ENCODE peak calls at places on chromosomes 16 and 17, in four cellular contexts. T is T-helper 2 cell, X is GM12891, R is cardiac muscle cell. Y is an unnamed sample.
A peak's percentile ranks its signal among the peaks of the same experiment; 100 is the strongest.

GRCh38 chr16:85334718-85335583 is 222.7 kb upstream of the CIBAR2 start:
- DNase-seq in X (no peak), T (no peak), R (peak; percentile 66), Y (no peak)

GRCh38 chr17:12431188-12431587 is 234.5 kb upstream of the MYOCD start:
- DNase-seq in R (no peak), X (no peak), T (no peak), Y (no peak)

GRCh38 chr16:81688182-81688581 is 90.9 kb upstream of the PLCG2 start:
- DNase-seq in T (no peak), R (no peak), X (no peak), Y (no peak)

GRCh38 chr16:84271866-84272265 is 22.8 kb upstream of the WFDC1 start:
- DNase-seq in X (no peak), R (no peak), T (no peak), Y (no peak)

GRCh38 chr17:61382796-61383688 is 16.6 kb upstream of the TBX2 start:
- DNase-seq in T (no peak), R (no peak), X (no peak), Y (no peak)

GRCh38 chr16:83797013-83797412 is 10.8 kb upstream of the HSBP1 start:
- DNase-seq in R (no peak), X (no peak), T (no peak), Y (no peak)

GRCh38 chr17:55769625-55770000 is 18.8 kb downstream of the PCTP start:
- DNase-seq in X (no peak), R (no peak), T (no peak), Y (no peak)

GRCh38 chr16:17335826-17336492 is 134.8 kb downstream of the XYLT1 start:
- DNase-seq in T (no peak), R (no peak), X (no peak), Y (no peak)

GRCh38 chr16:47613251-47613650 is 152.1 kb downstream of the PHKB start:
- DNase-seq in X (no peak), R (no peak), T (no peak), Y (no peak)

GRCh38 chr17:65027305-65027704 is 29.2 kb downstream of the GNA13 start:
- DNase-seq in R (no peak), X (no peak), T (peak; percentile 31), Y (peak; percentile 36)

GRCh38 chr16:28879841-28880588 is 1.7 kb downstream of the ATP2A1 start:
- DNase-seq in R (peak; percentile 94), X (peak; percentile 100), T (peak; percentile 85), Y (peak; percentile 80)

GRCh38 chr17:41308251-41308917 is 725 bp downstream of the KRTAP16-1 start:
- DNase-seq in X (no peak), R (no peak), T (peak; percentile 69), Y (peak; percentile 87)

Y was measured in T-helper 22 cell.